ENCODE peak calls at places on chromosomes 2 and 18, in four cellular contexts. J is A549, B is GM23338, H is HCT116. S is an unnamed sample.
A peak's percentile ranks its signal among the peaks of the same experiment; 100 is the strongest.

GRCh38 chr2:109280804-109281203 is 151.8 kb downstream of the SH3RF3 start:
- DNase-seq in J (peak; percentile 9), H (no peak), B (no peak), S (no peak)

GRCh38 chr2:77640924-77641323 is 118.7 kb upstream of the LRRTM4 start:
- DNase-seq in B (peak; percentile 3), H (no peak), J (no peak), S (no peak)

GRCh38 chr2:79994161-79994560 is 310.4 kb downstream of the LRRTM1 start:
- DNase-seq in B (no peak), H (no peak), J (no peak), S (peak; percentile 79)

GRCh38 chr2:189783451-189783926 is 650 bp downstream of the ORMDL1 start:
- DNase-seq in J (no peak), H (no peak), B (no peak), S (no peak)

GRCh38 chr2:240245706-240246105 is 105.2 kb upstream of the OTOS start:
- DNase-seq in J (no peak), H (no peak), B (no peak), S (no peak)

GRCh38 chr2:238445409-238446190 is 18.9 kb downstream of the ASB1 start:
- DNase-seq in J (no peak), B (no peak), H (no peak), S (no peak)

GRCh38 chr2:61017556-61018318 is at the start of the genes PEX13 and PUS10:
- DNase-seq in B (peak; percentile 86), H (peak; percentile 73), J (peak; percentile 90), S (peak; percentile 81)

GRCh38 chr2:171541202-171541884 is 19.1 kb downstream of the CYBRD1 start:
- DNase-seq in B (peak; percentile 73), J (peak; percentile 52), H (no peak), S (peak; percentile 42)

GRCh38 chr2:65316072-65316471 is 88.4 kb downstream of the ACTR2 start:
- DNase-seq in H (no peak), J (no peak), B (no peak), S (no peak)

GRCh38 chr2:46257476-46257875 is 39.7 kb upstream of the EPAS1 start:
- DNase-seq in B (no peak), H (no peak), J (no peak), S (no peak)

GRCh38 chr2:195027947-195028346 is 629.1 kb upstream of the SLC39A10 start:
- DNase-seq in J (no peak), H (no peak), B (peak; percentile 34), S (no peak)

GRCh38 chr2:41540268-41540963 is 507.4 kb upstream of the PKDCC start:
- DNase-seq in J (no peak), H (no peak), B (no peak), S (no peak)

GRCh38 chr2:18156002-18156401 is 277.5 kb downstream of the KCNS3 start:
- DNase-seq in J (no peak), H (no peak), B (no peak), S (no peak)

GRCh38 chr18:41140506-41140905 is 814.5 kb upstream of the PIK3C3 start:
- DNase-seq in B (no peak), H (no peak), J (no peak), S (no peak)

GRCh38 chr2:43424262-43425207 is 171.3 kb downstream of the THADA start:
- DNase-seq in J (no peak), H (no peak), B (no peak), S (no peak)

GRCh38 chr2:119706196-119706595 is 27.2 kb downstream of the TMEM177 start:
- DNase-seq in B (no peak), J (no peak), H (no peak), S (no peak)

GRCh38 chr2:216014986-216015385 is 1.6 kb upstream of the MREG start:
- DNase-seq in B (no peak), J (no peak), H (no peak), S (no peak)

GRCh38 chr2:233745073-233745755 is 14.9 kb upstream of the UGT1A1 start:
- DNase-seq in H (no peak), B (no peak), J (peak; percentile 85), S (no peak)

GRCh38 chr2:219177594-219178376 is at the start of gene RETREG2:
- DNase-seq in H (peak; percentile 84), J (peak; percentile 94), B (peak; percentile 94), S (peak; percentile 90)
- TF ChIP-seq REST in H (no peak), J (no peak), B (no peak), S (peak; percentile 50)

GRCh38 chr2:115880558-115880957 is 1438.1 kb downstream of the DPP10 start:
- DNase-seq in B (peak; percentile 72), H (no peak), J (no peak), S (no peak)
- TF ChIP-seq REST in B (no peak), H (no peak), J (no peak), S (no peak)

DNA sequence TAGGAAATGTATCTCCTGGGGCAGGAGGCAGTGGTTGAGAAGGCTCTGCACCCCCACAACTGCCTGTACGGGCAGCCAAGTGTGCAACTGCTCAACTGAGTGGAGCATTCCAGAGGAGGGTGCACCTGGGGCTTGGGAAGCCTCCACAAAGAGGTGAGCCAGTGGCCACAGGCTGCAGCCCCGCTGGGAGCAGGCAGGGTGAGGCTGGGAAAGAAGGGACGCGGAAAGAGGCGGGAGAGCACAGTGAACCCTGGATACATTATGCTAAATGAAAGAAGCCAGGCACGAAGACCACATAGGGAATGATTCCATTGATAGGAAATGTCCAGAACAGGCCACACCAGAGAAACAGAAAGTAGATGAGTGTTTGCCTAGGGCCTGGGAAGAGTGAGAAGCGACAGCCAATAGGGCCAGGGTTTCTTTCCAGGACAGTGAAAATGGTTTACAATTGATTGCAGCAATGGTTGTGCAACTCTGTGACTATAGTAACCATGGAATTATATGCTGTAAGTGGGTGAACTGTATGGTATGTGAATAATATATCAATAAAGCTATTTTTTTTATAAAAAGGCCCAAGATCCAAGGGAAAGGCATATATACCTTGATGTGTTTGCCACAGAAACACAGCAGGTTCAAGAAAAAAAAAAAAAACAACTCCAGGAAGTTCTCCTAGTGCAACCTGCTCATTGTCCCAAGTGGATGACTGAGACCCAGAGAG is 82.4 kb downstream of the DDX1 start:
- DNase-seq in J (no peak), H (peak; percentile 6), B (no peak), S (no peak)
- TF ChIP-seq REST in J (no peak), H (no peak), B (no peak), S (no peak)

DNA sequence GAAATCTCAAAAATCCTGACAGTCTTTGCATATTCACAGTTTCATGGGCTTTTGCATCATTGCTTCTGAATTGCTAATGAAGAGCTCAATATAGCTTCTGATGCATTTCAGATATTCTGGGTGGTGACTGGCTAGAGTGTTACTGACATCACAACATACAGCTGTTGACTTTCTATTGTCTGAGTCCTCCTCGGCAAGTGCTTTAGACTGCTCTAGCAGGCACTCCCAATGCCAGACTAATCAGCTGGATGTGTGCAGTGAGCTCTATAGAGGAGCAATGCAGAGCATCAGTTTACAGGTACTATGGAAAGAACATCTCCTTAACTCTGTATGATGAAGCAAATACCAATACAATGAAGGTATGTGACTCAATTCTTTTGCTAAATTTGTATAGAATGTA is 54.9 kb downstream of the R3HDM1 start:
- DNase-seq in J (no peak), B (peak; percentile 35), H (no peak), S (no peak)
- TF ChIP-seq REST in J (no peak), B (no peak), H (no peak), S (no peak)

GRCh38 chr2:172968061-172968469 is 107.6 kb upstream of the MAP3K20 start:
- DNase-seq in H (no peak), J (no peak), B (no peak), S (no peak)
- TF ChIP-seq REST in H (no peak), J (no peak), B (no peak), S (no peak)

S was measured in HL-60.